ENCODE peak calls at places on chromosomes 11 and 22, in four cellular contexts. X, H, K and I are unnamed samples.

GRCh38 chr11:108958446-108959123 is 293.7 kb downstream of the DDX10 start:
- DNase-seq in X (no peak), H (peak; percentile 43), K (no peak), I (no peak)

GRCh38 chr11:117941163-117941707 is 12.0 kb upstream of the TMPRSS13 start:
- DNase-seq in X (no peak), H (no peak), K (no peak), I (no peak)

GRCh38 chr11:134287561-134287960 is 11.4 kb downstream of the GLB1L3 start:
- DNase-seq in X (no peak), H (no peak), K (no peak), I (no peak)

GRCh38 chr22:39332441-39333064 is 13.1 kb upstream of the RPL3 start:
- DNase-seq in X (no peak), H (peak; percentile 39), K (no peak), I (no peak)

GRCh38 chr11:76459846-76460245 is 15.0 kb downstream of the EMSY start:
- DNase-seq in X (no peak), H (peak; percentile 16), K (no peak), I (no peak)

GRCh38 chr11:74311352-74311926 is at the start of gene P4HA3:
- DNase-seq in X (no peak), H (peak; percentile 71), K (peak; percentile 26), I (peak; percentile 15)

GRCh38 chr11:38345286-38345685 is 1747.2 kb upstream of the RAG2 start:
- DNase-seq in X (no peak), H (no peak), K (no peak), I (no peak)

GRCh38 chr22:22479999-22480532 is 28.5 kb downstream of the ZNF280B start:
- DNase-seq in X (no peak), H (peak; percentile 3), K (no peak), I (no peak)

GRCh38 chr11:65888163-65888814 is at the start of gene FIBP:
- DNase-seq in X (peak; percentile 97), H (peak; percentile 98), K (peak; percentile 95), I (peak; percentile 95)

GRCh38 chr11:115645631-115646271 is 141.5 kb upstream of the CADM1 start:
- DNase-seq in X (no peak), H (no peak), K (no peak), I (no peak)

GRCh38 chr22:26169312-26170111 is at the start of gene SEZ6L:
- DNase-seq in X (no peak), H (no peak), K (no peak), I (no peak)

GRCh38 chr11:126307706-126308105 is 3.8 kb downstream of the DCPS start:
- DNase-seq in X (peak; percentile 70), H (peak; percentile 76), K (no peak), I (no peak)

GRCh38 chr11:96187779-96188624 is 155.0 kb downstream of the MAML2 start:
- DNase-seq in X (no peak), H (peak; percentile 91), K (no peak), I (no peak)

GRCh38 chr11:109641549-109641948 is 219.6 kb downstream of the C11orf87 start:
- DNase-seq in X (no peak), H (peak; percentile 62), K (no peak), I (no peak)

GRCh38 chr11:12778506-12778905 is 104.3 kb downstream of the TEAD1 start:
- DNase-seq in X (no peak), H (no peak), K (no peak), I (no peak)

GRCh38 chr22:23888615-23889401 is 5.4 kb upstream of the MIF start:
- DNase-seq in X (no peak), H (peak; percentile 62), K (no peak), I (no peak)

GRCh38 chr11:9577551-9577950 is 4.1 kb downstream of the WEE1 start:
- DNase-seq in X (peak; percentile 46), H (peak; percentile 67), K (no peak), I (no peak)
- H3K36me3 ChIP-seq in X (peaks cover 84% of the 10 kb centered on the region), H (peaks cover 45% of the 10 kb centered on the region), K (no peaks in the 10 kb centered on the region), I (no peaks in the 10 kb centered on the region)

GRCh38 chr11:9219115-9219514 is 46.0 kb downstream of the DENND5A start:
- DNase-seq in X (no peak), H (peak; percentile 94), K (no peak), I (no peak)
- H3K4me1 ChIP-seq in X (peaks cover 22% of the 10 kb centered on the region), H (peaks cover 10% of the 10 kb centered on the region), K (no peaks in the 10 kb centered on the region), I (no peaks in the 10 kb centered on the region)

DNA sequence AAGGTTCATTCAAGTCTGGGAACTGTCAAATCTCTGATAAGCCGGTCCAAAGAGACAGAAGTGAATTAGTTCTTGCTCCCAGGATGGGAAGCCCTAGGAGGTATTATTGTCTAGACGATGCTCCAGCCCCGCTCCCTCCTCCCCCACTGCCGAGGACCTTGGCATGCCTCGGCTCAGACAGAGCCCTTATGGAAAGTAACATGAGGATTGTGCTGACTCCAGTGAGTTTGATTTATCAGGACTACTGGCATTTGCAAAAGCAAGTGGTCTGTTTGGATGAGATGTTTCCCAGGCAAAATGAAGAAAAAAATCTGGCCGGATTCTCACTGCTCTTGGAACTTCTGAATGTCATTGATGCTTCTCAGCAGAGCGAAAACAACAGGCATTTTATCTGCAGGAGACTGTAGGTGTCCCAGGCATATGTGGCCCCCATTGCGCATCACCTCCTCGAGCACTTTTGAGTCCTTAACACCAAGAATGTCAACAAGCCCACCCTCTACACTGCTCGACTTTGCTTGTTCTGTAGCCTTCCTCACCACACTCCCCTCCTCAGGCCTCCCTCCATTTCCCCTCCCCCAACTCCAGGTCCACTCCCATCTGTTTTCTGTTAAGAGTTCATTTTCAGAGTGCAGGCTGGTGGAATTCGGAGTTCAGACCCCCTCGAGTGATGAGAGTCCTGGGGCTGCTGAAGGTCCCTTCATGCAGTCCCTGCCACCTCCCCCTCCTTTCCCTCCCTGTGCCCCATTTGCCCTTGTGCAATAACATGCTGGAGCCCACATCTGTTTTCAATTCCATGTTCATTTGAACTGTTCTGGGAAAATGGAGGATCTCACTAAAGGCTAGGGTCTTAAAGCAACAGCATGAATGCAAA is 340.8 kb downstream of the ETS1 start:
- DNase-seq in X (no peak), H (peak; percentile 85), K (no peak), I (no peak)
- H3K4me3 ChIP-seq in X (no peak overlapping the region), H (no peak overlapping the region), K (no peak overlapping the region), I (no peak overlapping the region)

GRCh38 chr22:47167056-47167455 is 404.6 kb downstream of the TBC1D22A start:
- DNase-seq in X (no peak), H (no peak), K (no peak), I (no peak)

GRCh38 chr22:47168900-47169800 is 406.7 kb downstream of the TBC1D22A start:
- DNase-seq in X (no peak), H (peak; percentile 15), K (no peak), I (no peak)

GRCh38 chr22:47171441-47172221 is 409.2 kb downstream of the TBC1D22A start:
- DNase-seq in X (no peak), H (no peak), K (no peak), I (no peak)

GRCh38 chr22:47168441-47168840 is 406.0 kb downstream of the TBC1D22A start:
- DNase-seq in X (no peak), H (no peak), K (no peak), I (no peak)

GRCh38 chr22:47169801-47170140 is 407.3 kb downstream of the TBC1D22A start:
- DNase-seq in X (no peak), H (no peak), K (no peak), I (no peak)
- H3K36me3 ChIP-seq in X (peaks cover 7% of the 10 kb centered on the region), H (no peaks in the 10 kb centered on the region), K (peaks cover 21% of the 10 kb centered on the region), I (no peaks in the 10 kb centered on the region)